ENCODE peak calls at places on chromosomes 2 and 18, in ten cellular contexts. D, W, J, C, G, R, I, F, T and K are unnamed samples.

GRCh38 chr2:111705711-111706323 is 178.2 kb downstream of the ANAPC1 start:
- DNase-seq in D (no peak), W (peak; percentile 57), J (no peak), C (no peak), G (peak; percentile 98), R (no peak), I (no peak), F (no peak), T (peak; percentile 83), K (peak; percentile 73)

GRCh38 chr2:168490916-168491605 is 35.0 kb downstream of the CERS6 start:
- DNase-seq in D (no peak), W (peak; percentile 30), J (no peak), C (no peak), G (no peak), R (no peak), I (no peak), F (no peak), T (no peak), K (no peak)

GRCh38 chr18:80197490-80197889 is 49.8 kb downstream of the PARD6G start:
- DNase-seq in D (no peak), W (no peak), J (no peak), C (no peak), G (no peak), R (no peak), I (peak; percentile 14), F (no peak), T (peak; percentile 41), K (no peak)

GRCh38 chr2:159202568-159203071 is 83.9 kb downstream of the WDSUB1 start:
- DNase-seq in D (no peak), W (no peak), J (peak; percentile 41), C (peak; percentile 65), G (no peak), R (peak; percentile 34), I (peak; percentile 49), F (no peak), T (no peak), K (no peak)

GRCh38 chr2:217606296-217606695 is 396.5 kb downstream of the TNS1 start:
- DNase-seq in D (no peak), W (no peak), J (no peak), C (no peak), G (no peak), R (no peak), I (no peak), F (no peak), T (no peak), K (no peak)

GRCh38 chr2:159617651-159618050 is 1.3 kb upstream of the BAZ2B start:
- DNase-seq in D (peak; percentile 63), W (no peak), J (peak; percentile 19), C (no peak), G (no peak), R (no peak), I (no peak), F (no peak), T (peak; percentile 24), K (peak; percentile 32)

GRCh38 chr18:45637546-45638327 is 22.5 kb downstream of the SLC14A2 start:
- DNase-seq in D (no peak), W (no peak), J (no peak), C (peak; percentile 55), G (no peak), R (no peak), I (no peak), F (no peak), T (no peak), K (peak; percentile 34)

GRCh38 chr2:62931536-62931935 is 119.1 kb upstream of the OTX1 start:
- DNase-seq in D (no peak), W (no peak), J (no peak), C (no peak), G (no peak), R (no peak), I (no peak), F (no peak), T (no peak), K (no peak)

GRCh38 chr2:138829326-138829725 is 49.1 kb upstream of the NXPH2 start:
- DNase-seq in D (peak; percentile 16), W (peak; percentile 34), J (peak; percentile 46), C (no peak), G (peak; percentile 37), R (no peak), I (no peak), F (peak; percentile 27), T (peak; percentile 40), K (peak; percentile 60)

GRCh38 chr2:120398961-120399888 is 53.3 kb downstream of the INHBB start:
- DNase-seq in D (peak; percentile 67), W (no peak), J (no peak), C (no peak), G (no peak), R (no peak), I (no peak), F (no peak), T (peak; percentile 35), K (no peak)

GRCh38 chr18:52008330-52008729 is 331.7 kb upstream of the DCC start:
- DNase-seq in D (no peak), W (no peak), J (no peak), C (no peak), G (no peak), R (no peak), I (no peak), F (no peak), T (no peak), K (no peak)

GRCh38 chr18:48901145-48902022 is 49.4 kb downstream of the SMAD7 start:
- DNase-seq in D (no peak), W (no peak), J (no peak), C (no peak), G (no peak), R (no peak), I (no peak), F (no peak), T (no peak), K (no peak)

GRCh38 chr2:15789381-15790062 is 150.8 kb upstream of the MYCN start:
- DNase-seq in D (no peak), W (no peak), J (no peak), C (no peak), G (no peak), R (no peak), I (no peak), F (no peak), T (no peak), K (no peak)

GRCh38 chr2:221402072-221402471 is 170.0 kb downstream of the EPHA4 start:
- DNase-seq in D (no peak), W (no peak), J (no peak), C (no peak), G (no peak), R (no peak), I (no peak), F (no peak), T (no peak), K (no peak)

GRCh38 chr2:177239934-177240600 is 24.5 kb downstream of the NFE2L2 start:
- DNase-seq in D (peak; percentile 77), W (no peak), J (peak; percentile 72), C (no peak), G (peak; percentile 47), R (no peak), I (peak; percentile 51), F (no peak), T (no peak), K (no peak)

GRCh38 chr2:10538224-10538894 is 90.2 kb upstream of the ODC1 start:
- DNase-seq in D (no peak), W (no peak), J (no peak), C (no peak), G (no peak), R (no peak), I (no peak), F (no peak), T (peak; percentile 13), K (no peak)

GRCh38 chr2:234335676-234336228 is 161.1 kb downstream of the ARL4C start:
- DNase-seq in D (no peak), W (peak; percentile 52), J (peak; percentile 30), C (peak; percentile 21), G (no peak), R (peak; percentile 76), I (peak; percentile 56), F (no peak), T (no peak), K (peak; percentile 25)

GRCh38 chr2:60481257-60481656 is 72.2 kb downstream of the BCL11A start:
- DNase-seq in D (no peak), W (no peak), J (no peak), C (no peak), G (no peak), R (no peak), I (no peak), F (no peak), T (no peak), K (no peak)

GRCh38 chr2:36572054-36572751 is 25.8 kb downstream of the FEZ2 start:
- DNase-seq in D (no peak), W (no peak), J (no peak), C (no peak), G (no peak), R (no peak), I (no peak), F (no peak), T (peak; percentile 15), K (no peak)

GRCh38 chr18:69763002-69763401 is 184.7 kb downstream of the CD226 start:
- DNase-seq in D (no peak), W (no peak), J (no peak), C (no peak), G (no peak), R (no peak), I (no peak), F (no peak), T (no peak), K (no peak)

GRCh38 chr2:54139210-54139609 is 23.8 kb downstream of the ACYP2 start:
- DNase-seq in D (no peak), W (no peak), J (no peak), C (no peak), G (no peak), R (no peak), I (no peak), F (no peak), T (no peak), K (no peak)

GRCh38 chr2:48433682-48434081 is 96.3 kb upstream of the STON1 start:
- DNase-seq in D (no peak), W (no peak), J (peak; percentile 30), C (no peak), G (peak; percentile 50), R (no peak), I (no peak), F (no peak), T (no peak), K (no peak)